ENCODE peak calls at places on chromosome 12, in four cellular contexts. V, X, Z and Q are unnamed samples.
A peak's percentile ranks its signal among the peaks of the same experiment; 100 is the strongest.

GRCh38 chr12:7602287-7602686 is 63.4 kb downstream of the APOBEC1 start:
- DNase-seq in X (peak; percentile 9), Z (no peak), V (no peak), Q (peak; percentile 11)

GRCh38 chr12:6840428-6841138 is at the start of gene GNB3:
- DNase-seq in X (peak; percentile 53), Z (no peak), V (no peak), Q (no peak)

GRCh38 chr12:47894068-47894467 is 10.7 kb downstream of the VDR start:
- DNase-seq in Z (no peak), X (no peak), V (no peak), Q (no peak)

GRCh38 chr12:26319511-26319910 is 124.1 kb downstream of the SSPN start:
- DNase-seq in Z (no peak), X (no peak), V (no peak), Q (peak; percentile 94)

GRCh38 chr12:118371354-118372282 is 1.1 kb downstream of the TAOK3 start:
- DNase-seq in V (peak; percentile 36), X (peak; percentile 56), Z (peak; percentile 61), Q (no peak)

GRCh38 chr12:104886418-104887401 is 71.4 kb downstream of the SLC41A2 start:
- DNase-seq in Z (no peak), V (no peak), X (no peak), Q (peak; percentile 90)

GRCh38 chr12:80175307-80175930 is 76.1 kb downstream of the OTOGL start:
- DNase-seq in X (no peak), Z (no peak), V (peak; percentile 12), Q (peak; percentile 52)

GRCh38 chr12:75655233-75655879 is 143.9 kb upstream of the KRR1 start:
- DNase-seq in X (no peak), Z (no peak), V (no peak), Q (no peak)

GRCh38 chr12:47361389-47362031 is 281.8 kb upstream of the AMIGO2 start:
- DNase-seq in V (peak; percentile 40), Z (no peak), X (peak; percentile 85), Q (no peak)

GRCh38 chr12:109735051-109735521 is 21.5 kb downstream of the FAM222A start:
- DNase-seq in V (no peak), Z (peak; percentile 13), X (no peak), Q (no peak)

GRCh38 chr12:8661016-8661415 is 1.6 kb downstream of the MFAP5 start:
- DNase-seq in Z (no peak), V (no peak), X (no peak), Q (no peak)

GRCh38 chr12:56935157-56935556 is 949 bp upstream of the SDR9C7 start:
- DNase-seq in X (no peak), Z (no peak), V (no peak), Q (no peak)

GRCh38 chr12:49233842-49234526 is 30.9 kb upstream of the TUBA1C start:
- DNase-seq in X (peak; percentile 87), Z (no peak), V (no peak), Q (no peak)

GRCh38 chr12:48002773-48003218 is 1.5 kb downstream of the COL2A1 start:
- DNase-seq in Z (peak; percentile 77), X (no peak), V (no peak), Q (peak; percentile 31)

GRCh38 chr12:129720618-129721017 is 183.2 kb downstream of the TMEM132D start:
- DNase-seq in X (no peak), Z (no peak), V (no peak), Q (no peak)

GRCh38 chr12:132322206-132323132 is 6.9 kb downstream of the GALNT9 start:
- DNase-seq in X (no peak), Z (no peak), V (no peak), Q (no peak)
- TF ChIP-seq RCOR1 in X (no peak), Z (no peak), V (no peak), Q (no peak)

GRCh38 chr12:69658203-69658602 is 40.9 kb downstream of the BEST3 start:
- DNase-seq in Z (no peak), X (no peak), V (no peak), Q (no peak)
- TF ChIP-seq RCOR1 in Z (no peak), X (no peak), V (no peak), Q (no peak)

DNA sequence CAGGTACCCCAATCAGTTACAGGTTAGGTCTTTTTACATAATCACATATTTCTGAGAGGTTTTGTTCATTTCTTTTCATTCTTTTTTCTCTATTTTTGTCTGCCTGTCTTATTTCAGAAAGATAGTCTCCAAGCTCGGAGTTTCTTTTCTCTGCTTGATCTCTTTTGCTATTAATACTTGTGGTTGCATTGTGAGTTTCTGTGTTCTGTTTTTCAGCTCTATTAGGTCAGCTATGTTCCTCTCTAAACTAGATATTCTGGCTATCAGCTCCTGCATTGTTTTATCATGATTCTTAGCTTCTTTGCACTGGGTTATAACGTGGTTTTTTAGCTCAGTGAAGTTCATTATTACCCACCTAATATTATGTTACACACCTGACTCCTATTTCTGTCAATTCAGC is 914.1 kb downstream of the TRHDE start:
- DNase-seq in V (no peak), X (no peak), Z (no peak), Q (no peak)
- TF ChIP-seq RCOR1 in V (no peak), X (no peak), Z (no peak), Q (no peak)

GRCh38 chr12:107468182-107468581 is 217.4 kb upstream of the PWP1 start:
- DNase-seq in X (no peak), V (no peak), Z (no peak), Q (peak; percentile 34)

GRCh38 chr12:107475900-107476299 is 209.7 kb upstream of the PWP1 start:
- DNase-seq in V (no peak), Z (no peak), X (no peak), Q (no peak)

GRCh38 chr12:107474639-107475539 is 210.7 kb upstream of the PWP1 start:
- DNase-seq in Z (no peak), V (no peak), X (no peak), Q (peak; percentile 15)

GRCh38 chr12:107468976-107469375 is 216.6 kb upstream of the PWP1 start:
- DNase-seq in X (no peak), Z (no peak), V (no peak), Q (no peak)

DNA sequence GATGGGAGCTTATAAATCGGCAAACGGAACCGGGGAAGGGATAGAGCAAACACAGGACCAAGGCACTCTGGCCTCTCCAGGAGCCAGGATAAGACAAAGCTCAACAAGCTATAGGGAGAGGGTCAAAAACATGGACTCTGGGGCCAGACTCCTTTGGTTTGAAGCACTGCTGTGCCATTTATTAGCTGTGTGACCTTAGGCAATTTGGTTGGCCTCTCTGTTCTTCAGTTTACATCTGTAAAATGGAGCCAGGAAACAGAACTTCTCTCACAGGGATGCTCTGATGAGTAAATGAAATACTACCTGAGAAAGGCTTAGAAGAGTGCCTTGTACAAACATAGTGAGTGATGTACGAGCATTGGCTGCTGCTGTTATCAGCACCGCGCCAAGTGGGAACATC is 213.3 kb upstream of the PWP1 start:
- DNase-seq in V (no peak), Z (no peak), X (no peak), Q (no peak)
- TF ChIP-seq RCOR1 in V (no peak), Z (no peak), X (no peak), Q (no peak)

GRCh38 chr12:53320352-53321195 is 836 bp downstream of the AAAS start:
- DNase-seq in V (no peak), X (no peak), Z (no peak), Q (no peak)
- TF ChIP-seq RCOR1 in V (no peak), X (no peak), Z (no peak), Q (no peak)

GRCh38 chr12:38385492-38385864 is 68.9 kb downstream of the ALG10B start:
- DNase-seq in X (no peak), Z (no peak), V (no peak), Q (no peak)

GRCh38 chr12:38389581-38389980 is 73.0 kb downstream of the ALG10B start:
- DNase-seq in Z (no peak), X (no peak), V (no peak), Q (no peak)

GRCh38 chr12:38386238-38386985 is 69.8 kb downstream of the ALG10B start:
- DNase-seq in V (peak; percentile 13), X (no peak), Z (no peak), Q (no peak)

DNA sequence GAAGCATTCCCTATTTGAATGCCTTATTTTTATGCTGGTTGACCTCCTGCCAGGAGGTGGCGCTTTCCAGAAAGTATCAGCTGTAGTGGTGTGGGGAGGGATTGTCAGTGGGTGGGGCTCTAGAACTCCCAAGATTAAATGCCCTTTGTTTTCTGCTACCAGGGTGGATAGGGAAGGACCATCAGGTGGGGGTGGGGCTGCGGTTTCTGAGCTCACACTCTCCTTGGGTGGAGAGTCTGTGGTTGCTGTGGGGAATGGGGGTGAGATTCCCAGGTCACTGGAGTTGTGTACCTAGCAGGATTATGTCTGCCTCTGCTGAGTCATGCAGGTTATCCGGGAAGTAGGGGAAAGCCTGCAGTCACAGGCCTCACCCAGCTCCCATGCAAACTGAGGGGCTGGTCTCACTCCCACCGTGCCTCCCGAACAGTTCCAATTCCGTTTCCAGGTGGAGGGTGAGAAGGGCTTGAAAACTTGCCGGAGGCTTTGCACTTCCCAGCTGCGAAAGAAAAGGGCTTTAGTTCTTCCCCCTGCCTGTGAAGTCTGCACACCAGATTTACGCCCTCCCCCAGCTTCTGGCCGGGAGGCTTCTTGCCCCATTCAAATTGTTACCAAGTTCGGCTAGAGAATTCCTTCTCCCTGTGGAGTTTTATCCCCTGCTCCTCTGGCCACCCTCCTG is 68.4 kb downstream of the ALG10B start:
- DNase-seq in Z (peak; percentile 0), X (peak; percentile 1), V (peak; percentile 52), Q (no peak)
- TF ChIP-seq RCOR1 in Z (no peak), X (no peak), V (no peak), Q (no peak)

GRCh38 chr12:45731376-45731775 is 1.9 kb downstream of the ARID2 start:
- DNase-seq in Z (no peak), X (peak; percentile 8), V (no peak), Q (no peak)
- TF ChIP-seq RCOR1 in Z (no peak), X (no peak), V (no peak), Q (no peak)